ENCODE peak calls at places on chromosomes 6 and 20, in four cellular contexts. Y, D, V and R are unnamed samples.
A peak's percentile ranks its signal among the peaks of the same experiment; 100 is the strongest.

GRCh38 chr6:64896939-64897338 is 810.1 kb downstream of the EYS start:
- DNase-seq in Y (no peak), D (peak; percentile 17), V (no peak), R (no peak)

GRCh38 chr6:250676-251075 is 41.6 kb upstream of the DUSP22 start:
- DNase-seq in Y (no peak), D (no peak), V (no peak), R (no peak)

GRCh38 chr6:7200598-7201443 is 93.1 kb downstream of the RREB1 start:
- DNase-seq in Y (no peak), D (peak; percentile 74), V (no peak), R (no peak)

GRCh38 chr6:112113918-112114317 is 26.5 kb downstream of the FAM229B start:
- DNase-seq in Y (no peak), D (no peak), V (peak; percentile 52), R (no peak)

GRCh38 chr6:64249129-64249528 is 613.5 kb downstream of the PHF3 start:
- DNase-seq in Y (peak; percentile 19), D (no peak), V (no peak), R (no peak)

GRCh38 chr6:112150363-112150762 is 63.0 kb downstream of the FAM229B start:
- DNase-seq in Y (peak; percentile 30), D (no peak), V (no peak), R (no peak)

GRCh38 chr6:37607949-37608348 is 89.7 kb downstream of the MDGA1 start:
- DNase-seq in Y (peak; percentile 47), D (no peak), V (peak; percentile 24), R (no peak)

GRCh38 chr6:107491791-107492674 is 2.1 kb downstream of the SOBP start:
- DNase-seq in Y (peak; percentile 58), D (no peak), V (peak; percentile 67), R (no peak)

GRCh38 chr20:5031206-5031557 is 29.9 kb upstream of the SLC23A2 start:
- DNase-seq in Y (no peak), D (no peak), V (no peak), R (no peak)

GRCh38 chr6:147648936-147649335 is 140.4 kb downstream of the SAMD5 start:
- DNase-seq in Y (no peak), D (no peak), V (no peak), R (no peak)

GRCh38 chr20:575230-575629 is 31.6 kb upstream of the CSNK2A1 start:
- DNase-seq in Y (no peak), D (no peak), V (no peak), R (no peak)

GRCh38 chr6:41560440-41561192 is 14.4 kb downstream of the FOXP4 start:
- DNase-seq in Y (no peak), D (no peak), V (peak; percentile 22), R (peak; percentile 82)